ENCODE peak calls at places on chromosomes 11 and 22, in nine cellular contexts. B is CD8-positive, alpha-beta T cell; I is stomach; Z is SK-N-SH; A is gastrocnemius medialis; S is fibroblast of mammary gland; W is lower lobe of right lung; D is tibial nerve; F is cardiac muscle cell. K is an unnamed sample.

GRCh38 chr22:38941488-38941987 is 15.9 kb upstream of the APOBEC3A start:
- DNase-seq in B (no peak), I (peak), Z (no peak), A (no peak), S (peak), W (peak), D (no peak), F (no peak), K (no peak)

GRCh38 chr11:19792510-19792909 is 79.9 kb downstream of the NAV2 start:
- DNase-seq in B (no peak), I (no peak), Z (peak), A (no peak), S (no peak), W (no peak), D (no peak), F (peak), K (no peak)

GRCh38 chr22:40560994-40561515 is 75.5 kb downstream of the MRTFA start:
- DNase-seq in B (no peak), I (no peak), Z (no peak), A (no peak), S (no peak), W (no peak), D (no peak), F (no peak), K (no peak)

GRCh38 chr22:37244114-37244921 is at the start of gene RAC2:
- DNase-seq in B (peak), I (peak), Z (peak), A (peak), S (peak), W (peak), D (no peak), F (peak), K (peak)

GRCh38 chr22:23215294-23216204 is 35.2 kb downstream of the BCR start:
- DNase-seq in B (no peak), I (peak), Z (no peak), A (no peak), S (peak), W (peak), D (no peak), F (no peak), K (no peak)

GRCh38 chr11:78149646-78150045 is 10.2 kb upstream of the ALG8 start:
- DNase-seq in B (no peak), I (no peak), Z (no peak), A (no peak), S (peak), W (no peak), D (no peak), F (no peak), K (peak)

GRCh38 chr22:29901354-29901753 is 18.4 kb downstream of the MTMR3 start:
- DNase-seq in B (no peak), I (no peak), Z (no peak), A (no peak), S (no peak), W (no peak), D (no peak), F (no peak), K (no peak)

GRCh38 chr11:87463486-87464102 is 425.9 kb downstream of the TMEM135 start:
- DNase-seq in B (no peak), I (no peak), Z (peak), A (no peak), S (peak), W (no peak), D (no peak), F (peak), K (peak)

GRCh38 chr22:26889794-26890193 is 232.4 kb downstream of the MIAT start:
- DNase-seq in B (no peak), I (no peak), Z (no peak), A (no peak), S (no peak), W (no peak), D (no peak), F (no peak), K (peak)

GRCh38 chr11:48104562-48104924 is 112.1 kb upstream of the OR4B1 start:
- DNase-seq in B (peak), I (no peak), Z (no peak), A (no peak), S (no peak), W (no peak), D (no peak), F (no peak), K (no peak)

GRCh38 chr11:86955111-86955673 is at the start of gene FZD4:
- DNase-seq in B (peak), I (peak), Z (peak), A (peak), S (peak), W (peak), D (peak), F (peak), K (peak)

GRCh38 chr11:110473666-110474065 is 43.9 kb downstream of the FDX1 start:
- DNase-seq in B (no peak), I (no peak), Z (no peak), A (no peak), S (peak), W (no peak), D (no peak), F (no peak), K (peak)

GRCh38 chr11:93133710-93134109 is 64.1 kb downstream of the SLC36A4 start:
- DNase-seq in B (no peak), I (no peak), Z (no peak), A (no peak), S (peak), W (no peak), D (no peak), F (no peak), K (peak)

GRCh38 chr11:2196970-2197770 is 25.6 kb upstream of the TH start:
- DNase-seq in B (peak), I (peak), Z (peak), A (peak), S (peak), W (peak), D (peak), F (peak), K (peak)

GRCh38 chr11:35593143-35593542 is 25.1 kb upstream of the FJX1 start:
- DNase-seq in B (no peak), I (no peak), Z (no peak), A (no peak), S (peak), W (no peak), D (no peak), F (no peak), K (peak)

GRCh38 chr11:81237139-81237538 is 1496.5 kb downstream of the FAM181B start:
- DNase-seq in B (no peak), I (no peak), Z (peak), A (no peak), S (peak), W (no peak), D (no peak), F (peak), K (peak)

GRCh38 chr22:39808087-39808486 is 85.5 kb downstream of the ENTHD1 start:
- DNase-seq in B (peak), I (no peak), Z (peak), A (no peak), S (peak), W (no peak), D (no peak), F (no peak), K (peak)

GRCh38 chr11:119366690-119367620 is 14.5 kb downstream of the USP2 start:
- DNase-seq in B (no peak), I (no peak), Z (no peak), A (no peak), S (peak), W (no peak), D (no peak), F (no peak), K (no peak)

GRCh38 chr11:63565728-63566127 is 2.5 kb upstream of the PLAAT2 start:
- DNase-seq in B (no peak), I (no peak), Z (no peak), A (no peak), S (no peak), W (no peak), D (no peak), F (no peak), K (no peak)

GRCh38 chr11:63563201-63564055 is at the start of gene PLAAT2:
- DNase-seq in B (peak), I (no peak), Z (no peak), A (no peak), S (no peak), W (no peak), D (no peak), F (no peak), K (no peak)

GRCh38 chr11:63567044-63567840 is 4.1 kb upstream of the PLAAT2 start:
- DNase-seq in B (no peak), I (no peak), Z (no peak), A (peak), S (peak), W (no peak), D (no peak), F (peak), K (peak)

GRCh38 chr11:63564785-63565350 is 1.7 kb upstream of the PLAAT2 start:
- DNase-seq in B (no peak), I (peak), Z (no peak), A (no peak), S (no peak), W (peak), D (no peak), F (no peak), K (no peak)

DNA sequence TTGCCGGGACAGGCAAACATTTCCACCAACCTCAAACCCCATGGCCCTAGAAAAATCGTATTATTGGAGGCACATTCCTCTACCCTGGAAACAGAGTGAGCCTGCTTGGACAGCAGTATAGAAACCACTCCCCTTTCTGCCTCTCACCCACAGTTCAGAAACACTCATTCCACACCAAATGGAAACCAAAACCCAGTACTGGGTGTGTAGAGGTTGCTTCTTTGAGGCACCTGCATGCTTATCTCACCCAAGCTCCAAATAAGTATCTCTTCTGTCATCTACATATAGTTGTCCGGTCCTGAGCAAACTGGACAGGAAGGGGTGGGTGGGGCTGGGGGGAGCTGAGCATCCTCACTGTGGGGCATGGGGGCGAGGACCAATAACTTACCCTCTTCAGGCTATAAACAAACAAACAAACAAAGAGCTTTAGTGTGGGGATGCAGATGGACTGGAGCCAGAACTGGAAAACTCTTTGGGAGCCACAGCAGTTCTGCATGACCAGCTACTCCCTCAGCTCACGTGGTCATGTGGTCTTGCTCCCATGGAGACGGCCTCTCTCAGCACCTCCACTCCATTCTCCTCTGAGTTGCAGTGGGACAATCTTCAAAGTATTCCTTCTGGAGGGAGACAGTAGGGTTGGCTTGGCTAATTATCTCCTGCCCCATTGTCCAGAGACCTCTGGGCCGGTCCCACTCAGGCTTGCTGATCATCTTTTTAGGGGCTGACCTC is 1.0 kb upstream of the PLAAT2 start:
- DNase-seq in B (no peak), I (peak), Z (no peak), A (no peak), S (no peak), W (no peak), D (no peak), F (no peak), K (no peak)
- TF ChIP-seq CTCF in B (no peak), I (no peak), Z (no peak), A (no peak), S (no peak), W (no peak), D (no peak), F (no peak), K (no peak)

GRCh38 chr22:49480896-49481650 is 346.6 kb downstream of the BRD1 start:
- DNase-seq in B (no peak), I (no peak), Z (no peak), A (no peak), S (no peak), W (no peak), D (no peak), F (no peak), K (no peak)

GRCh38 chr22:49482811-49483210 is 344.9 kb downstream of the BRD1 start:
- DNase-seq in B (no peak), I (no peak), Z (no peak), A (no peak), S (no peak), W (no peak), D (no peak), F (no peak), K (no peak)

GRCh38 chr22:49483281-49483905 is 344.3 kb downstream of the BRD1 start:
- DNase-seq in B (no peak), I (no peak), Z (no peak), A (no peak), S (no peak), W (no peak), D (no peak), F (no peak), K (no peak)

GRCh38 chr22:49480340-49480739 is 347.3 kb downstream of the BRD1 start:
- DNase-seq in B (no peak), I (no peak), Z (no peak), A (no peak), S (no peak), W (no peak), D (no peak), F (no peak), K (no peak)

GRCh38 chr22:49481651-49482399 is 345.8 kb downstream of the BRD1 start:
- DNase-seq in B (no peak), I (no peak), Z (no peak), A (no peak), S (no peak), W (no peak), D (no peak), F (no peak), K (no peak)
- H3K4me3 ChIP-seq in B (no peak), I (no peak), Z (no peak), A (no peak), S (no peak), W (peak), D (no peak), F (no peak), K (no peak)

DNA sequence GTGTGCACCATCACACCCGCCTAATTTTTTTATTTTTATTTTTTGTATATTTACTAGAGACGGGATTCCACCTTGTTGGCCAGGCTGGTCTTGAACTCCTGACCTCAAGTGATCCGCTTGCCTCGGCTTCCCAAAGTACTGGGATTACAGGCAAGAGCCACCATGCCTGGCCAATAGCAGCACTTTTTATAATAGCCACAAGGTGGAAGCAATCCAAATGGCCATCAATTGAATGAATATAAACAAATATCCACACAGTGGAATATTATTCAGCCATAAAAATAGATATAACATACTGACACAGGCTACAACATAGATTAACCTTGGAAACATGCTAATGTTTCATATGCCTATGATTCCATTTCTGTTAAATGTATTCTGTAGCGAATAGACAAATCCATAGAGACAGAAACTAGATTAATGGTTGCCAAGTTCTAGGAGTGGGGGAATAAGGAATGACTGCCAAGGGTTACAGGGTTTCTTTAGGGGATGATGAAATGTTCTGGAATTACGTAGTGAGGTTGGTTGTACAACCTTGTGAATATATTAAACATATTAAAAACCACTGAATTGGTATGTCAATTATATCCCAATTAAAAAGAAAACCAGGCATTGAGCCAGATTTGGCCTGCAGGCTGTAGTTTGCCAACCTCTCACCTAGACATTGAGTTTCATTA is 4.8 kb downstream of the VPS51 start:
- DNase-seq in B (no peak), I (no peak), Z (no peak), A (no peak), S (peak), W (no peak), D (no peak), F (no peak), K (no peak)
- TF ChIP-seq CTCF in B (no peak), I (no peak), Z (peak), A (no peak), S (peak), W (no peak), D (no peak), F (peak), K (peak)

GRCh38 chr11:128686745-128687177 is 7.1 kb upstream of the FLI1 start:
- DNase-seq in B (peak), I (peak), Z (peak), A (no peak), S (peak), W (peak), D (no peak), F (peak), K (peak)

GRCh38 chr11:128686045-128686741 is 7.7 kb upstream of the FLI1 start:
- DNase-seq in B (no peak), I (no peak), Z (peak), A (no peak), S (no peak), W (no peak), D (no peak), F (no peak), K (no peak)

GRCh38 chr11:128687321-128687720 is 6.6 kb upstream of the FLI1 start:
- DNase-seq in B (no peak), I (no peak), Z (peak), A (no peak), S (no peak), W (peak), D (no peak), F (no peak), K (no peak)

GRCh38 chr11:128684582-128685382 is 9.1 kb upstream of the FLI1 start:
- DNase-seq in B (no peak), I (no peak), Z (no peak), A (no peak), S (no peak), W (peak), D (no peak), F (no peak), K (no peak)

GRCh38 chr11:128685383-128686044 is 8.4 kb upstream of the FLI1 start:
- DNase-seq in B (no peak), I (no peak), Z (no peak), A (no peak), S (no peak), W (no peak), D (no peak), F (no peak), K (no peak)
- H3K4me3 ChIP-seq in B (peak), I (peak), Z (no peak), A (no peak), S (no peak), W (peak), D (no peak), F (no peak), K (peak)

DNA sequence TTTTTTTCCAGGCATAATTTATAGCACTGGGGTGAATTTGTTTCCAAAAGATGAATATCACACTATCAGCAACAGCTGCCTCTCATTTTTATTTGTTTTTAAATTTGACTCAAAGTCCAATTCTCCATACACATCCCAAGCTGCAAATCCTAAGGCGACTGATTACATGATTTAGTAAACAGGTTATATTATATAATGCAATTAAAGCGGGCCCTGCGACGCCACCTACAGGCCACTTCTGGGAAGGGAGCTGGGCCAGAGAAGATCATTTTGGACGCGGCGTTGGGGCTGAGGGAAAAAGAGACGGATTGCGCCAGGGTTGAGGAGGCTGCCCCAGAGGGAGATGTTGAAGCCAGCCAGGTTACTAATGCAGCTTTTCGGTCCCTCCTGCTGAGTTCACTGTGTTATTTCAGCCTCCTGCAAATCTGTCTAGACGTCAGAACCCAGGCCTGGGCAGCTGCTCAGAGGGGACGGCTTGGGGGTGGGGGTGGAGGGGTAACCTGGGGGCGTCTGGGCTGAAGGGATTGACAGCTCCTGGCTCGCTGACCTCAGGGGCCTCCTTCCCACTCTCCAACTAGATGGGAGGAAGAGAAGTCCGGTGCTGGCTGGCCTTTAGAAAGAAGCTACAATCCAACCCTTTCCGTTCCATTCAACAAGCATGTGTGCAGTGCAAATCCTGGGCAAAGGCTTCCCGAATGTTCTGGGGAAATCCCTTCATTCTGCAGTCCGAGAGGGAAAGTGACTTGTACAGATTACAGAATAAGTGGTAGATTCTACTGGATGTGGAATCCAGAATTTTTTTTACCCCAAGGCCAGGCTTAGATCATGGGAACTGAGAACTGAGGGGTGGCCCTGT is 150.1 kb downstream of the FEZ1 start:
- DNase-seq in B (no peak), I (peak), Z (peak), A (peak), S (peak), W (peak), D (peak), F (peak), K (peak)
- TF ChIP-seq CTCF in B (peak), I (no peak), Z (peak), A (peak), S (peak), W (peak), D (peak), F (peak), K (peak)

GRCh38 chr11:12430912-12431311 is 53.5 kb downstream of the PARVA start:
- DNase-seq in B (no peak), I (peak), Z (no peak), A (peak), S (peak), W (no peak), D (peak), F (no peak), K (peak)
- H3K4me3 ChIP-seq in B (no peak), I (no peak), Z (no peak), A (no peak), S (peak), W (no peak), D (no peak), F (no peak), K (no peak)

GRCh38 chr22:21044931-21045584 is 688 bp upstream of the LRRC74B start:
- DNase-seq in B (no peak), I (no peak), Z (peak), A (peak), S (peak), W (peak), D (no peak), F (no peak), K (peak)
- TF ChIP-seq CTCF in B (no peak), I (no peak), Z (no peak), A (no peak), S (no peak), W (no peak), D (no peak), F (no peak), K (no peak)

GRCh38 chr11:123742778-123743177 is 1.3 kb upstream of the ZNF202 start:
- DNase-seq in B (no peak), I (no peak), Z (no peak), A (no peak), S (no peak), W (no peak), D (no peak), F (no peak), K (no peak)
- H3K4me3 ChIP-seq in B (peak), I (peak), Z (no peak), A (peak), S (no peak), W (peak), D (no peak), F (peak), K (no peak)

K was measured in choroid plexus epithelial cell.